ENCODE peak calls at places on chromosome 9, in five cellular contexts. L is body of pancreas, R is A549, O is stomach, W is endothelial cell of umbilical vein. X is an unnamed sample.

GRCh38 chr9:77839459-77840140 is 191.5 kb upstream of the GNA14 start:
- DNase-seq in R (peak), L (no peak), O (no peak), W (peak), X (no peak)

GRCh38 chr9:33117306-33117705 is 40.8 kb upstream of the SMU1 start:
- DNase-seq in L (no peak), R (no peak), O (no peak), W (no peak), X (no peak)

GRCh38 chr9:115595951-115596742 is 478.2 kb upstream of the TNC start:
- DNase-seq in L (no peak), W (no peak), R (peak), O (no peak), X (peak)

GRCh38 chr9:69145148-69145547 is 28.9 kb upstream of the TJP2 start:
- DNase-seq in O (no peak), L (no peak), R (no peak), W (peak), X (no peak)

GRCh38 chr9:121350993-121351561 is 19.0 kb downstream of the STOM start:
- DNase-seq in O (peak), W (peak), R (peak), L (peak), X (peak)

GRCh38 chr9:130128251-130128650 is 44.0 kb upstream of the NCS1 start:
- DNase-seq in W (no peak), L (no peak), R (no peak), O (peak), X (no peak)

GRCh38 chr9:124818431-124819281 is 34.6 kb upstream of the WDR38 start:
- DNase-seq in O (no peak), R (peak), W (no peak), L (peak), X (peak)

GRCh38 chr9:109451311-109452025 is 46.6 kb downstream of the PTPN3 start:
- DNase-seq in W (no peak), L (no peak), R (no peak), O (no peak), X (no peak)

GRCh38 chr9:37082214-37082765 is 38.1 kb upstream of the ZCCHC7 start:
- DNase-seq in R (no peak), O (no peak), W (peak), L (no peak), X (no peak)

GRCh38 chr9:129285979-129286772 is 108.1 kb upstream of the IER5L start:
- DNase-seq in L (no peak), O (no peak), R (no peak), W (no peak), X (no peak)

GRCh38 chr9:106962615-106963363 is 99.8 kb downstream of the ZNF462 start:
- DNase-seq in L (no peak), R (no peak), O (no peak), W (peak), X (no peak)

GRCh38 chr9:38263534-38263933 is 129.0 kb upstream of the ALDH1B1 start:
- DNase-seq in L (no peak), R (peak), W (peak), O (no peak), X (no peak)

GRCh38 chr9:77996696-77997095 is 34.9 kb downstream of the GNAQ start:
- DNase-seq in L (no peak), O (no peak), W (peak), R (no peak), X (no peak)

GRCh38 chr9:95017062-95017461 is 290.6 kb downstream of the AOPEP start:
- DNase-seq in R (no peak), W (no peak), O (no peak), L (no peak), X (no peak)

GRCh38 chr9:107548298-107549142 is 59.0 kb upstream of the KLF4 start:
- DNase-seq in W (peak), L (peak), R (peak), O (no peak), X (peak)

GRCh38 chr9:133584559-133585476 is 24.4 kb downstream of the FAM163B start:
- DNase-seq in O (no peak), R (no peak), L (no peak), W (no peak), X (no peak)

GRCh38 chr9:16236326-16236725 is 634.1 kb downstream of the BNC2 start:
- DNase-seq in O (no peak), L (no peak), R (peak), W (no peak), X (no peak)

GRCh38 chr9:129208191-129209091 is 30.4 kb upstream of the IER5L start:
- DNase-seq in W (no peak), O (no peak), L (no peak), R (no peak), X (no peak)

GRCh38 chr9:93035821-93036351 is 22.6 kb upstream of the SUSD3 start:
- DNase-seq in R (no peak), L (no peak), O (no peak), W (no peak), X (no peak)

GRCh38 chr9:93039456-93039855 is 19.0 kb upstream of the SUSD3 start:
- DNase-seq in R (no peak), O (no peak), W (no peak), L (no peak), X (no peak)

GRCh38 chr9:93038918-93039317 is 19.6 kb upstream of the SUSD3 start:
- DNase-seq in W (no peak), R (no peak), L (no peak), O (no peak), X (no peak)

GRCh38 chr9:93036887-93037475 is 21.5 kb upstream of the SUSD3 start:
- DNase-seq in R (no peak), O (no peak), L (no peak), W (no peak), X (no peak)

DNA sequence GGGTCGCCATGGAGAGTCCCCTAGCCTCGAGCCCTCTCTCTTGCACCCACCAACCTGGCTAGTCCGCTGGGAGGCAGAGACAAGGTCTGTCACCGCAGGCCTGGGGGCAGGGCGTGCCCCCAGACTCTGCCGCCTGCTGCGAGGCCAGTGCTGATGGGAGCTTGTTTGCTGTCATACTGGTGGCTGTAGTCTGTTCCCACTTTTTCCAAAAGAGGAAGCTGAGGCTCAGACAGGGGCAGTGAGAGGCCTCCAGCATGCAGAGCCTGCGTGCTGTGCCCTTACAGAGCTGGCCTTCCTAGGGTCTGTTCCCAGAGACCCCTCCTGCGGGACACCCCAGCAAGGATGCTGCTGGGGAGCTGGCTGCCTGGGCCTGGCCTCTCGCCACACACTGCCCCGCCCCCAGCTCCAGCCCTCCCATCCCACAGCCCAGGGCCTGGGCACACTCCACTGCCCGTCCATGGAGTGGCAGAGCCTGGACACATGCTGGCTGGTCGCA is 21.0 kb upstream of the SUSD3 start:
- DNase-seq in L (no peak), O (no peak), W (no peak), R (no peak), X (no peak)
- TF ChIP-seq POLR2A in L (no peak), O (no peak), W (no peak), R (no peak), X (no peak)

GRCh38 chr9:132079391-132080071 is at the start of gene MED27:
- DNase-seq in W (peak), R (peak), O (peak), L (peak), X (peak)
- TF ChIP-seq POLR2A in W (peak), R (peak), O (no peak), L (peak), X (peak)

DNA sequence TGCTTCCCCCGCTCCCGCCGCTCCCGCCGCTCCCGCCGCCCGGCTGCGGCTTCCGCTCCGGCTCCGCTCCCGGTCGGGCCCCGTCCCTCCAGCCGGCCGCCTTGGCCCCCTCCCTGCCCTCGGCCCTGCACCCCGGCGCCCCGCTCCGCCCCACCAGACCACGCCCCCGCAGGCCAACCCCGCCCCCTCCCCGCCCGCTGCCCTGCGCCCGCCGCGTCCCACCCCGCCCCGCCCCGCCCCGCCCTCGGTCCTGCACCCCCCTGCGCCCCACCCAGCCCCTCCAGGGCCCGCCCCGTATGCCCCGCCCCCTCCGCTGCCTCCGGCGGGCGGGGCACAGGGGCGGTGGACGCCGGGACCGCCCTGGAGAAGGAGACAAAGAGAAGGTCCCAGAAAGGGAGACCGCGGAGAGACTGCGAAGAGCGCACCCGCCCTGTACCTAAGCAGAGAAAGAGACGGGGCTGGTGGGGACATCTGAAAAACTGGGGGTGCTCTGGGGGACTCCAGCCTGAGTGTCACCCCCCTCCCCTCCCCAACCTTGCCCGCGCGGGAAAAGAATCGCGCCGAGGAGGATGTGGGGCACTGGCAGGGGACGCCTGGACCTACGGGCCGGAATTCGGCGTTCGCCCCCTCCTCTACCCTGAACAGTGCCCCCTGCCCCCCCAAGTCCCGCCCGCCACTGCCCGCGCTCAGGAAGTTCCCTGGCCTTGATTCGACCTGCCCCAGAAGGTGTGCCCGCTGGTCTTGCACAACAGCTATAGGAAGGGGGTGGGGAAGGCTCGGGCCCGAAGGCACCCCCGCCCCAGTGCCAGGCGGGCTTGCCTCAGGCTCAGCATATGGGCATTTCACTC is 42.9 kb upstream of the STXBP1 start:
- DNase-seq in O (peak), L (peak), W (peak), R (peak), X (no peak)
- TF ChIP-seq POLR2A in O (no peak), L (peak), W (peak), R (peak), X (peak)

GRCh38 chr9:137240321-137240840 is 706 bp upstream of the TUBB4B start:
- DNase-seq in R (peak), W (peak), O (peak), L (peak), X (peak)
- TF ChIP-seq POLR2A in R (peak), W (no peak), O (no peak), L (no peak), X (peak)